ENCODE peak calls at places on chromosomes 11 and 22, in four cellular contexts. P, G, K and L are unnamed samples.

GRCh38 chr11:17991799-17992433 is 20.9 kb downstream of the SERGEF start:
- DNase-seq in G (peak), K (no peak), P (peak), L (peak)

GRCh38 chr22:27456696-27457503 is 344.7 kb downstream of the MN1 start:
- DNase-seq in P (peak), G (no peak), K (no peak), L (peak)

GRCh38 chr22:17105143-17106129 is 15.7 kb downstream of the TMEM121B start:
- DNase-seq in P (no peak), G (no peak), K (no peak), L (no peak)

GRCh38 chr22:29475550-29475949 is 4.5 kb upstream of the NEFH start:
- DNase-seq in K (peak), P (no peak), G (no peak), L (no peak)

GRCh38 chr22:22748297-22748743 is 103.9 kb downstream of the GGTLC2 start:
- DNase-seq in K (no peak), P (peak), G (peak), L (peak)

GRCh38 chr22:40203568-40203967 is 25.8 kb downstream of the TNRC6B start:
- DNase-seq in P (peak), K (no peak), G (no peak), L (no peak)

GRCh38 chr11:133409799-133410198 is 122.5 kb downstream of the OPCML start:
- DNase-seq in K (no peak), G (no peak), P (no peak), L (no peak)

GRCh38 chr11:121552160-121552559 is 99.4 kb upstream of the SORL1-AS1 start:
- DNase-seq in P (no peak), K (no peak), G (no peak), L (no peak)

GRCh38 chr22:49977578-49977977 is 17.0 kb downstream of the PIM3 start:
- DNase-seq in G (no peak), P (no peak), K (no peak), L (no peak)

GRCh38 chr11:61695917-61696316 is 15.7 kb downstream of the DAGLA start:
- DNase-seq in G (no peak), K (peak), P (peak), L (peak)

GRCh38 chr11:101880208-101880607 is 34.6 kb upstream of the CEP126 start:
- DNase-seq in K (no peak), P (peak), G (peak), L (peak)

GRCh38 chr22:28882545-28882877 is 861 bp upstream of the ZNRF3 start:
- DNase-seq in K (no peak), P (no peak), G (peak), L (no peak)

GRCh38 chr22:23722168-23722567 is 28.7 kb downstream of the ZNF70 start:
- DNase-seq in G (no peak), P (no peak), K (no peak), L (no peak)

GRCh38 chr11:12150831-12151382 is 40.5 kb downstream of the MICAL2 start:
- DNase-seq in P (peak), G (peak), K (no peak), L (no peak)

GRCh38 chr11:67700548-67701262 is 26.3 kb upstream of the ALDH3B2 start:
- DNase-seq in G (no peak), P (no peak), K (no peak), L (no peak)

GRCh38 chr11:132648841-132649240 is 883.5 kb downstream of the OPCML start:
- DNase-seq in P (peak), G (no peak), K (no peak), L (no peak)

GRCh38 chr11:44566952-44567875 is 1.8 kb downstream of the CD82 start:
- DNase-seq in G (no peak), K (no peak), P (no peak), L (no peak)

GRCh38 chr11:43905788-43906187 is 25.2 kb downstream of the ALKBH3 start:
- DNase-seq in K (no peak), P (peak), G (no peak), L (peak)

GRCh38 chr11:12546660-12547059 is 127.6 kb upstream of the TEAD1 start:
- DNase-seq in K (no peak), G (no peak), P (no peak), L (no peak)

GRCh38 chr22:39520874-39521857 is 804 bp downstream of the ATF4 start:
- DNase-seq in P (peak), G (peak), K (no peak), L (peak)

GRCh38 chr11:132539590-132540368 is 992.5 kb downstream of the OPCML start:
- DNase-seq in K (no peak), P (no peak), G (no peak), L (no peak)

GRCh38 chr11:66542362-66542761 is 3.5 kb downstream of the ZDHHC24 start:
- DNase-seq in P (peak), G (no peak), K (no peak), L (no peak)

GRCh38 chr22:50010676-50011446 is 1.7 kb downstream of the IL17REL start:
- DNase-seq in K (no peak), G (no peak), P (no peak), L (no peak)

GRCh38 chr11:123062892-123063395 is 1.0 kb upstream of the HSPA8 start:
- DNase-seq in G (no peak), K (no peak), P (peak), L (no peak)

GRCh38 chr11:125345706-125346561 is 150.1 kb downstream of the FEZ1 start:
- DNase-seq in P (peak), G (peak), K (no peak), L (peak)

GRCh38 chr11:38013157-38013556 is 1415.1 kb upstream of the RAG2 start:
- DNase-seq in G (no peak), K (no peak), P (no peak), L (no peak)

GRCh38 chr22:41598081-41598480 is 8.4 kb upstream of the PMM1 start:
- DNase-seq in K (no peak), P (peak), G (peak), L (peak)
- TF ChIP-seq CTCF in K (no peak), P (peak), G (no peak), L (no peak)

GRCh38 chr11:47661245-47661644 is 18.9 kb upstream of the MTCH2 start:
- DNase-seq in P (no peak), K (no peak), G (no peak), L (no peak)
- TF ChIP-seq FOS in P (no peak), K (no peak), G (no peak), L (no peak)

GRCh38 chr22:25759825-25760231 is 17.8 kb downstream of the MYO18B start:
- DNase-seq in G (peak), P (peak), K (no peak), L (peak)

GRCh38 chr22:25762147-25762546 is 20.2 kb downstream of the MYO18B start:
- DNase-seq in P (no peak), G (peak), K (no peak), L (peak)

GRCh38 chr22:25760294-25760693 is 18.3 kb downstream of the MYO18B start:
- DNase-seq in K (no peak), P (no peak), G (no peak), L (peak)

GRCh38 chr22:25763239-25763777 is 21.3 kb downstream of the MYO18B start:
- DNase-seq in G (no peak), K (no peak), P (no peak), L (no peak)

GRCh38 chr22:25760848-25761595 is 19.0 kb downstream of the MYO18B start:
- DNase-seq in K (no peak), G (no peak), P (no peak), L (no peak)
- H3K4me3 ChIP-seq in K (no peak), G (no peak), P (no peak), L (no peak)

GRCh38 chr11:134939905-134940304 is 527.9 kb upstream of the B3GAT1 start:
- DNase-seq in K (no peak), P (no peak), G (peak), L (no peak)
- TF ChIP-seq CTCF in K (no peak), P (no peak), G (peak), L (peak)

GRCh38 chr11:100562102-100562501 is 125.0 kb upstream of the ARHGAP42 start:
- DNase-seq in K (no peak), G (no peak), P (peak), L (peak)
- TF ChIP-seq FOS in K (no peak), G (no peak), P (no peak), L (peak)

DNA sequence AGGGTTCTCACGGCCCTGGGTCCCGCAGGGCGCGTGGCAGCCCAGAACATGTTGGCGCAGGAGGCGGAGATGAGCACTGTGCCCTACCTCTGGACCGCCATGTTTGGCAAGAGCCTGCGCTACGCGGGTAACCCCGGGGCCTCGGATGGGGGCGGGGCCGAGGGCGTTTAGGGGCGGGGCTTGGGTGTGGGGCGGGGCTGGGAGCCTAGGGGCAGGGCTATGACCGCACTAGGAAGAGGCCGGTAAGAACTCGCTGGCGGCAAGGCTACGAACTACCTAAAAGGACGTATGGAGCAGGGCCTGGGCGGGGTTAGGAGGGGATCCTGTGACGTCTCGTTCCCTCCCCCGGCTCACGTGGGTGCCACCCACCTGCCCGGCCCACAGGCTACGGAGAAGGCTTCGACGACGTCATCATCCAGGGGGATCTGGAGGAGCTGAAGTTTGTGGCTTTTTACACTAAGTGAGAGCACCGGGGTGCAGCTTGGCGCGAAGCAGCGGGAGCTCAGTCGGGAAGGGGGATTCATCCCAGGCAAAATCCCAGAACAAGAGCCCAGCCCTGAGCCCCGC is 2.8 kb upstream of the LZTR1 start:
- DNase-seq in G (peak), P (peak), K (no peak), L (peak)
- H3K4me3 ChIP-seq in G (no peak), P (peak), K (no peak), L (no peak)

DNA sequence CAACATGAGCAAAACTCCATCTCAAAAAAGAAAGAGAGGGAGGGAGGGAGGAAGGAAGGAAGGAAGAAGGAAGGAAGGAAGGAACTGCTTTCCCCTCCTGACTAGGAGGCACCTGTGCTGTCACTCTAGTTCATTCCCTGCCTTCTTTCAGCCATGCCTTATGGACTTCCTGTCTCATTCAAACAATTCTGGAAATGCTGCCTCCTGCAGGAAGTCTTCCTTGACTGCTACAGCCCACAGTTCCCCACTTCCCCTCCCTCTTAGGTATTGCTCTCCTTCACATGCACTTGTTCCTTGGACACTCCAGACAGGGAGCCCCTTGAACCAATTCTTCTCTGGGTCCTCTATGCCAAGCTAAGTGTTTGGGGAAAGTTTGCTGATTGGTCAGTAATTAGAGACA is 31.6 kb upstream of the WNT11 start:
- DNase-seq in P (peak), K (no peak), G (peak), L (peak)
- TF ChIP-seq CTCF in P (no peak), K (no peak), G (peak), L (peak)

DNA sequence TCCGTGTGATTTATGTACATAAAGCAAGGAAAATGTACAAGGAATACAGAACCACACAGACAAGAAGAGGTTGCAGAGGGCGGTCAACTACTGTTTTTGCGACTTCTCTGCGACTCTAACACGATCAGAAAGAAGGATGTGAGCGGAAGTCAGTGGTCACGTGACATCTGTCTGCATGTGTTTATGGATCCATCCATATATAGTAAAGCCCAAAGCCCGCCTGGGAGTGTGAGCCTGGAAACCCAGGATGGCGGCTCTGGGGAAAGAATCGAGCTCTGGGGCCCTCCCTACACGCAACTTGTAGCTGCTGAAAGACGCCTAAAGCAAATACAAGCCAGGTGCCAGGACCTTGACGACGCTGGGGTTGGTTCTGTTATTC is 8.8 kb downstream of the OSBPL5 start:
- DNase-seq in G (no peak), K (no peak), P (no peak), L (no peak)
- TF ChIP-seq FOS in G (no peak), K (no peak), P (no peak), L (no peak)

DNA sequence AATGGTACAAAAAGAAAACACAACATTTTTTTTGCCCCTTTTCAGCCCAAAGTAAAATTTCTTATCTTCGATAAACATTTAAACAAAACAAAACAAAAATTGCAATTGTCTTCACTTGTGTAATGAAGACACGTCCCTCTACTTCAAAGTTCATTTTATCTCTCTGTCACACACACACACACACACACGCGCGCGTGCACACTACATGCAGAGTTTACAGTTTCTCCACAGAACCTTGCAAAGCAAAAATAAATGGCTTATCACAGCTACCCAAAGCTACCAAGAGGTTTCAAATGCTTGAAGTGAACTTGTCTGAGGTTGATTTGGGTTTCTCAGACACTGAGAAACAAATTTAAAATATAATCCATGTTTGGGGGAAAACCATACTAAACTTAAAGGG is 72.3 kb downstream of the ETS1 start:
- DNase-seq in G (no peak), K (no peak), P (no peak), L (no peak)
- H3K4me3 ChIP-seq in G (no peak), K (peak), P (no peak), L (no peak)